ENCODE peak calls at places on chromosomes 1 and 21, in eight cellular contexts. One of them, this sample, is unnamed.

GRCh38 chr1:245807306-245807705 is 652.5 kb downstream of the KIF26B start:
- DNase-seq in HCT116: no peak
- DNase-seq in NCI-H1092 treated with DMSO at 0.1 percent for 48 hours: peak
- DNase-seq in LNCaP clone FGC: no peak
- DNase-seq in putamen: no peak
- DNase-seq in T-helper 2 cell treated with Interferon-gamma antibody and Interleukin-4, amounts not matched to agents 5 μg/mL and 100 μg/mL, for 36 hours: no peak
- DNase-seq in lower leg skin: no peak
- DNase-seq in psoas muscle: no peak
- DNase-seq in this sample: no peak

GRCh38 chr1:9573723-9574122 is 15.0 kb upstream of the TMEM201 start:
- DNase-seq in LNCaP clone FGC: no peak
- DNase-seq in NCI-H1092 treated with DMSO at 0.1 percent for 48 hours: no peak
- DNase-seq in psoas muscle: no peak
- DNase-seq in lower leg skin: no peak
- DNase-seq in T-helper 2 cell treated with Interferon-gamma antibody and Interleukin-4, amounts not matched to agents 5 μg/mL and 100 μg/mL, for 36 hours: no peak
- DNase-seq in putamen: no peak
- DNase-seq in HCT116: no peak
- DNase-seq in this sample: no peak

GRCh38 chr1:226679853-226680516 is 59.1 kb downstream of the ITPKB start:
- DNase-seq in HCT116: no peak
- DNase-seq in psoas muscle: peak
- DNase-seq in putamen: peak
- DNase-seq in T-helper 2 cell treated with Interferon-gamma antibody and Interleukin-4, amounts not matched to agents 5 μg/mL and 100 μg/mL, for 36 hours: peak
- DNase-seq in lower leg skin: peak
- DNase-seq in LNCaP clone FGC: no peak
- DNase-seq in NCI-H1092 treated with DMSO at 0.1 percent for 48 hours: no peak
- DNase-seq in this sample: no peak

GRCh38 chr1:19374926-19375325 is 62.8 kb downstream of the SLC66A1 start:
- DNase-seq in T-helper 2 cell treated with Interferon-gamma antibody and Interleukin-4, amounts not matched to agents 5 μg/mL and 100 μg/mL, for 36 hours: no peak
- DNase-seq in NCI-H1092 treated with DMSO at 0.1 percent for 48 hours: no peak
- DNase-seq in lower leg skin: no peak
- DNase-seq in putamen: no peak
- DNase-seq in psoas muscle: no peak
- DNase-seq in LNCaP clone FGC: no peak
- DNase-seq in HCT116: no peak
- DNase-seq in this sample: no peak

GRCh38 chr1:185068362-185068761 is 23.0 kb downstream of the RNF2 start:
- DNase-seq in HCT116: no peak
- DNase-seq in T-helper 2 cell treated with Interferon-gamma antibody and Interleukin-4, amounts not matched to agents 5 μg/mL and 100 μg/mL, for 36 hours: no peak
- DNase-seq in putamen: no peak
- DNase-seq in NCI-H1092 treated with DMSO at 0.1 percent for 48 hours: no peak
- DNase-seq in lower leg skin: no peak
- DNase-seq in psoas muscle: no peak
- DNase-seq in LNCaP clone FGC: peak
- DNase-seq in this sample: no peak

GRCh38 chr21:45985471-45986315 is 4.1 kb downstream of the COL6A1 start:
- DNase-seq in lower leg skin: peak
- DNase-seq in T-helper 2 cell treated with Interferon-gamma antibody and Interleukin-4, amounts not matched to agents 5 μg/mL and 100 μg/mL, for 36 hours: no peak
- DNase-seq in LNCaP clone FGC: no peak
- DNase-seq in HCT116: no peak
- DNase-seq in psoas muscle: no peak
- DNase-seq in putamen: no peak
- DNase-seq in NCI-H1092 treated with DMSO at 0.1 percent for 48 hours: no peak
- DNase-seq in this sample: no peak

GRCh38 chr1:28577052-28577678 is 14.9 kb upstream of the RAB42 start:
- DNase-seq in HCT116: no peak
- DNase-seq in LNCaP clone FGC: no peak
- DNase-seq in NCI-H1092 treated with DMSO at 0.1 percent for 48 hours: no peak
- DNase-seq in lower leg skin: no peak
- DNase-seq in T-helper 2 cell treated with Interferon-gamma antibody and Interleukin-4, amounts not matched to agents 5 μg/mL and 100 μg/mL, for 36 hours: no peak
- DNase-seq in psoas muscle: no peak
- DNase-seq in putamen: no peak
- DNase-seq in this sample: no peak

GRCh38 chr1:62235576-62235975 is 40.9 kb downstream of the L1TD1 start:
- DNase-seq in NCI-H1092 treated with DMSO at 0.1 percent for 48 hours: no peak
- DNase-seq in T-helper 2 cell treated with Interferon-gamma antibody and Interleukin-4, amounts not matched to agents 5 μg/mL and 100 μg/mL, for 36 hours: no peak
- DNase-seq in LNCaP clone FGC: no peak
- DNase-seq in lower leg skin: no peak
- DNase-seq in psoas muscle: no peak
- DNase-seq in putamen: no peak
- DNase-seq in HCT116: no peak
- DNase-seq in this sample: no peak

GRCh38 chr1:176206006-176206960 is 803 bp downstream of the COP1 start:
- DNase-seq in psoas muscle: peak
- DNase-seq in T-helper 2 cell treated with Interferon-gamma antibody and Interleukin-4, amounts not matched to agents 5 μg/mL and 100 μg/mL, for 36 hours: peak
- DNase-seq in putamen: peak
- DNase-seq in HCT116: no peak
- DNase-seq in LNCaP clone FGC: no peak
- DNase-seq in lower leg skin: no peak
- DNase-seq in NCI-H1092 treated with DMSO at 0.1 percent for 48 hours: peak
- DNase-seq in this sample: peak

GRCh38 chr1:212916395-212917133 is 33.8 kb upstream of the VASH2 start:
- DNase-seq in putamen: no peak
- DNase-seq in NCI-H1092 treated with DMSO at 0.1 percent for 48 hours: peak
- DNase-seq in lower leg skin: no peak
- DNase-seq in HCT116: no peak
- DNase-seq in psoas muscle: peak
- DNase-seq in LNCaP clone FGC: no peak
- DNase-seq in T-helper 2 cell treated with Interferon-gamma antibody and Interleukin-4, amounts not matched to agents 5 μg/mL and 100 μg/mL, for 36 hours: no peak
- DNase-seq in this sample: no peak

GRCh38 chr1:231860221-231861088 is 233.9 kb downstream of the DISC1 start:
- DNase-seq in psoas muscle: no peak
- DNase-seq in HCT116: no peak
- DNase-seq in lower leg skin: no peak
- DNase-seq in NCI-H1092 treated with DMSO at 0.1 percent for 48 hours: no peak
- DNase-seq in LNCaP clone FGC: no peak
- DNase-seq in T-helper 2 cell treated with Interferon-gamma antibody and Interleukin-4, amounts not matched to agents 5 μg/mL and 100 μg/mL, for 36 hours: no peak
- DNase-seq in putamen: no peak
- DNase-seq in this sample: no peak

GRCh38 chr1:3827813-3828307 is 29.2 kb downstream of the CEP104 start:
- DNase-seq in NCI-H1092 treated with DMSO at 0.1 percent for 48 hours: no peak
- DNase-seq in lower leg skin: no peak
- DNase-seq in T-helper 2 cell treated with Interferon-gamma antibody and Interleukin-4, amounts not matched to agents 5 μg/mL and 100 μg/mL, for 36 hours: no peak
- DNase-seq in LNCaP clone FGC: no peak
- DNase-seq in psoas muscle: no peak
- DNase-seq in HCT116: no peak
- DNase-seq in putamen: peak
- DNase-seq in this sample: no peak

GRCh38 chr1:235946570-235946981 is 79.9 kb upstream of the LYST start:
- DNase-seq in putamen: no peak
- DNase-seq in psoas muscle: no peak
- DNase-seq in lower leg skin: no peak
- DNase-seq in T-helper 2 cell treated with Interferon-gamma antibody and Interleukin-4, amounts not matched to agents 5 μg/mL and 100 μg/mL, for 36 hours: no peak
- DNase-seq in HCT116: no peak
- DNase-seq in LNCaP clone FGC: no peak
- DNase-seq in NCI-H1092 treated with DMSO at 0.1 percent for 48 hours: peak
- DNase-seq in this sample: no peak

GRCh38 chr1:233791750-233792149 is 112.7 kb upstream of the SLC35F3 start:
- DNase-seq in T-helper 2 cell treated with Interferon-gamma antibody and Interleukin-4, amounts not matched to agents 5 μg/mL and 100 μg/mL, for 36 hours: no peak
- DNase-seq in lower leg skin: no peak
- DNase-seq in HCT116: no peak
- DNase-seq in LNCaP clone FGC: no peak
- DNase-seq in psoas muscle: no peak
- DNase-seq in NCI-H1092 treated with DMSO at 0.1 percent for 48 hours: no peak
- DNase-seq in putamen: no peak
- DNase-seq in this sample: no peak

GRCh38 chr1:236280438-236281285 is 1.1 kb downstream of the ERO1B start:
- DNase-seq in HCT116: no peak
- DNase-seq in putamen: peak
- DNase-seq in lower leg skin: no peak
- DNase-seq in LNCaP clone FGC: no peak
- DNase-seq in NCI-H1092 treated with DMSO at 0.1 percent for 48 hours: peak
- DNase-seq in psoas muscle: no peak
- DNase-seq in T-helper 2 cell treated with Interferon-gamma antibody and Interleukin-4, amounts not matched to agents 5 μg/mL and 100 μg/mL, for 36 hours: no peak
- DNase-seq in this sample: no peak

GRCh38 chr1:33334081-33334552 is 13.2 kb upstream of the A3GALT2 start:
- DNase-seq in HCT116: no peak
- DNase-seq in LNCaP clone FGC: no peak
- DNase-seq in lower leg skin: peak
- DNase-seq in T-helper 2 cell treated with Interferon-gamma antibody and Interleukin-4, amounts not matched to agents 5 μg/mL and 100 μg/mL, for 36 hours: no peak
- DNase-seq in psoas muscle: peak
- DNase-seq in putamen: no peak
- DNase-seq in NCI-H1092 treated with DMSO at 0.1 percent for 48 hours: no peak
- DNase-seq in this sample: no peak

GRCh38 chr1:180953791-180954721 is 41.4 kb downstream of the KIAA1614 start:
- DNase-seq in putamen: peak
- DNase-seq in T-helper 2 cell treated with Interferon-gamma antibody and Interleukin-4, amounts not matched to agents 5 μg/mL and 100 μg/mL, for 36 hours: peak
- DNase-seq in psoas muscle: peak
- DNase-seq in LNCaP clone FGC: no peak
- DNase-seq in NCI-H1092 treated with DMSO at 0.1 percent for 48 hours: peak
- DNase-seq in HCT116: no peak
- DNase-seq in lower leg skin: peak
- DNase-seq in this sample: no peak

GRCh38 chr1:234601217-234602017 is 8.6 kb downstream of the IRF2BP2 start:
- DNase-seq in psoas muscle: no peak
- DNase-seq in HCT116: no peak
- DNase-seq in lower leg skin: peak
- DNase-seq in T-helper 2 cell treated with Interferon-gamma antibody and Interleukin-4, amounts not matched to agents 5 μg/mL and 100 μg/mL, for 36 hours: no peak
- DNase-seq in LNCaP clone FGC: no peak
- DNase-seq in putamen: peak
- DNase-seq in NCI-H1092 treated with DMSO at 0.1 percent for 48 hours: peak
- DNase-seq in this sample: no peak

GRCh38 chr1:218499021-218499691 is 154.0 kb downstream of the TGFB2 start:
- DNase-seq in lower leg skin: no peak
- DNase-seq in psoas muscle: no peak
- DNase-seq in NCI-H1092 treated with DMSO at 0.1 percent for 48 hours: no peak
- DNase-seq in T-helper 2 cell treated with Interferon-gamma antibody and Interleukin-4, amounts not matched to agents 5 μg/mL and 100 μg/mL, for 36 hours: no peak
- DNase-seq in LNCaP clone FGC: no peak
- DNase-seq in putamen: no peak
- DNase-seq in HCT116: no peak
- DNase-seq in this sample: no peak

GRCh38 chr1:8825985-8826481 is 8.6 kb upstream of the RERE start:
- DNase-seq in HCT116: no peak
- DNase-seq in lower leg skin: peak
- DNase-seq in T-helper 2 cell treated with Interferon-gamma antibody and Interleukin-4, amounts not matched to agents 5 μg/mL and 100 μg/mL, for 36 hours: no peak
- DNase-seq in putamen: no peak
- DNase-seq in LNCaP clone FGC: no peak
- DNase-seq in psoas muscle: peak
- DNase-seq in NCI-H1092 treated with DMSO at 0.1 percent for 48 hours: no peak
- DNase-seq in this sample: no peak

This sample was measured in NCI-H446.